ENCODE peak calls at places on chromosomes 3 and 15, in ten cellular contexts. W is RWPE1; M is CD14-positive monocyte; K is activated CD8-positive, alpha-beta memory T cell treated with anti-CD3 and anti-CD28 coated beads, Interleukin-2, amount 50 U/mL, for 4 hours; B is GDM1; F is left cardiac atrium; O is posterior vena cava; Y is GM04503; A is hypothalamus; T is iPS-NIHi11. Z is an unnamed sample.

GRCh38 chr3:170639003-170639402 is 53.1 kb upstream of the SLC7A14 start:
- DNase-seq in W (no peak), M (no peak), K (no peak), B (no peak), F (no peak), O (no peak), Y (no peak), A (no peak), T (no peak), Z (no peak)

GRCh38 chr3:17412950-17413530 is 329.4 kb downstream of the TBC1D5 start:
- DNase-seq in W (peak), M (no peak), K (no peak), B (peak), F (no peak), O (no peak), Y (no peak), A (no peak), T (peak), Z (peak)

GRCh38 chr15:50181983-50182232 is at the start of gene SLC27A2:
- DNase-seq in W (no peak), M (no peak), K (no peak), B (peak), F (peak), O (peak), Y (no peak), A (no peak), T (peak), Z (peak)

GRCh38 chr3:186582541-186582940 is 12.0 kb downstream of the DNAJB11 start:
- DNase-seq in W (no peak), M (no peak), K (no peak), B (no peak), F (no peak), O (no peak), Y (no peak), A (no peak), T (no peak), Z (no peak)

GRCh38 chr15:69193948-69194827 is 33.8 kb downstream of the GLCE start:
- DNase-seq in W (no peak), M (no peak), K (no peak), B (no peak), F (no peak), O (no peak), Y (peak), A (no peak), T (no peak), Z (no peak)

GRCh38 chr3:57575966-57576610 is 20.0 kb downstream of the PDE12 start:
- DNase-seq in W (no peak), M (no peak), K (no peak), B (no peak), F (no peak), O (no peak), Y (no peak), A (no peak), T (no peak), Z (no peak)

GRCh38 chr3:179453967-179454366 is 2.7 kb upstream of the GNB4 start:
- DNase-seq in W (no peak), M (no peak), K (no peak), B (no peak), F (no peak), O (no peak), Y (no peak), A (no peak), T (no peak), Z (no peak)

GRCh38 chr3:62968128-62968527 is 92.9 kb upstream of the CADPS start:
- DNase-seq in W (no peak), M (no peak), K (no peak), B (no peak), F (no peak), O (no peak), Y (no peak), A (no peak), T (no peak), Z (no peak)

GRCh38 chr3:23455084-23455483 is 252.0 kb downstream of the UBE2E2 start:
- DNase-seq in W (peak), M (no peak), K (no peak), B (no peak), F (no peak), O (no peak), Y (peak), A (no peak), T (no peak), Z (no peak)

GRCh38 chr15:65330934-65331645 is 26.6 kb downstream of the RNU5B-1 start:
- DNase-seq in W (no peak), M (no peak), K (no peak), B (no peak), F (no peak), O (peak), Y (no peak), A (no peak), T (peak), Z (no peak)

GRCh38 chr3:171116365-171116764 is 89.8 kb upstream of the SLC2A2 start:
- DNase-seq in W (peak), M (no peak), K (no peak), B (no peak), F (no peak), O (no peak), Y (no peak), A (no peak), T (no peak), Z (no peak)

GRCh38 chr3:51538459-51539290 is at the start of gene RAD54L2:
- DNase-seq in W (peak), M (peak), K (peak), B (peak), F (peak), O (peak), Y (peak), A (peak), T (peak), Z (peak)

GRCh38 chr15:46450810-46451182 is 816.0 kb downstream of the SQOR start:
- DNase-seq in W (no peak), M (no peak), K (no peak), B (no peak), F (no peak), O (no peak), Y (no peak), A (no peak), T (no peak), Z (no peak)

GRCh38 chr3:197878427-197878826 is 71.6 kb upstream of the RPL35A start:
- DNase-seq in W (no peak), M (no peak), K (no peak), B (peak), F (no peak), O (no peak), Y (no peak), A (no peak), T (no peak), Z (no peak)

GRCh38 chr3:14275962-14276909 is 97.6 kb downstream of the LSM3 start:
- DNase-seq in W (no peak), M (no peak), K (no peak), B (no peak), F (no peak), O (no peak), Y (no peak), A (no peak), T (no peak), Z (peak)

GRCh38 chr3:104988491-104988890 is 378.2 kb upstream of the ALCAM start:
- DNase-seq in W (no peak), M (no peak), K (no peak), B (no peak), F (no peak), O (no peak), Y (no peak), A (no peak), T (no peak), Z (no peak)

GRCh38 chr3:126344380-126345041 is 12.7 kb downstream of the KLF15 start:
- DNase-seq in W (no peak), M (no peak), K (no peak), B (no peak), F (no peak), O (peak), Y (no peak), A (no peak), T (no peak), Z (no peak)

GRCh38 chr3:8848696-8849131 is 79.3 kb upstream of the OXTR start:
- DNase-seq in W (no peak), M (no peak), K (no peak), B (no peak), F (no peak), O (no peak), Y (no peak), A (no peak), T (no peak), Z (no peak)

GRCh38 chr15:38721549-38721948 is 156.9 kb upstream of the RASGRP1 start:
- DNase-seq in W (no peak), M (no peak), K (no peak), B (no peak), F (no peak), O (no peak), Y (peak), A (no peak), T (no peak), Z (no peak)

GRCh38 chr15:99100245-99101173 is 4.4 kb upstream of the SYNM start:
- DNase-seq in W (peak), M (no peak), K (peak), B (peak), F (peak), O (peak), Y (no peak), A (peak), T (peak), Z (peak)

GRCh38 chr3:102444101-102444500 is 9.3 kb downstream of the ZPLD1 start:
- DNase-seq in W (no peak), M (no peak), K (no peak), B (no peak), F (no peak), O (no peak), Y (no peak), A (no peak), T (no peak), Z (no peak)

GRCh38 chr3:18501679-18502343 is 76.7 kb upstream of the SATB1 start:
- DNase-seq in W (no peak), M (no peak), K (no peak), B (no peak), F (no peak), O (no peak), Y (no peak), A (no peak), T (no peak), Z (no peak)